ENCODE peak calls at places on chromosomes 5 and 9, in five cellular contexts. M is fibroblast of the conjunctiva; D is Ammon's horn; A is cardiac muscle cell; G is CD8-positive, alpha-beta T cell. J is an unnamed sample.

GRCh38 chr5:5968981-5969380 is 409.4 kb downstream of the MED10 start:
- DNase-seq in M (no peak), D (no peak), A (no peak), G (no peak), J (no peak)

GRCh38 chr5:170632266-170632984 is 128.6 kb downstream of the KCNIP1 start:
- DNase-seq in M (no peak), D (no peak), A (no peak), G (no peak), J (no peak)

GRCh38 chr5:65512170-65512937 is 30.6 kb upstream of the ADAMTS6 start:
- DNase-seq in M (no peak), D (no peak), A (no peak), G (no peak), J (no peak)

GRCh38 chr9:72213906-72214305 is 64.7 kb downstream of the GDA start:
- DNase-seq in M (no peak), D (no peak), A (no peak), G (no peak), J (no peak)

GRCh38 chr9:92614763-92615441 is 55.0 kb downstream of the IPPK start:
- DNase-seq in M (no peak), D (peak; percentile 58), A (no peak), G (no peak), J (no peak)

GRCh38 chr5:78766412-78766762 is 117.8 kb upstream of the LHFPL2 start:
- DNase-seq in M (no peak), D (no peak), A (no peak), G (no peak), J (no peak)

GRCh38 chr5:14685757-14686156 is 21.2 kb downstream of the OTULIN start:
- DNase-seq in M (peak; percentile 51), D (peak; percentile 82), A (peak; percentile 50), G (peak; percentile 48), J (peak; percentile 45)

GRCh38 chr5:120436996-120437395 is 27.1 kb upstream of the PRR16 start:
- DNase-seq in M (no peak), D (no peak), A (no peak), G (no peak), J (no peak)

GRCh38 chr9:98142925-98143481 is 24.0 kb upstream of the TRIM14 start:
- DNase-seq in M (no peak), D (no peak), A (no peak), G (no peak), J (no peak)

GRCh38 chr5:126139773-126140172 is 283.4 kb upstream of the GRAMD2B start:
- DNase-seq in M (no peak), D (no peak), A (no peak), G (no peak), J (no peak)

GRCh38 chr5:146334074-146334533 is 4.5 kb upstream of the POU4F3 start:
- DNase-seq in M (no peak), D (no peak), A (no peak), G (no peak), J (no peak)

GRCh38 chr5:95519151-95519550 is 35.6 kb downstream of the SKIC3 start:
- DNase-seq in M (no peak), D (no peak), A (no peak), G (no peak), J (no peak)

GRCh38 chr9:81993656-81994055 is 5.1 kb downstream of the SPATA31D1 start:
- DNase-seq in M (no peak), D (no peak), A (no peak), G (no peak), J (no peak)